ENCODE peak calls at places on chromosome 18, in four cellular contexts. Z is hippocampal formation; R is stimulated activated CD4-positive, alpha-beta T cell treated with anti-CD3 and anti-CD28 coated beads, Interleukin-2, amount 100 ng/mL, for 48 hours; O is astrocyte of the spinal cord. I is an unnamed sample.

GRCh38 chr18:24277516-24277915 is 120.1 kb downstream of the OSBPL1A start:
- DNase-seq in Z (no peak), R (no peak), O (no peak), I (no peak)

GRCh38 chr18:48790226-48790863 is 160.4 kb downstream of the SMAD7 start:
- DNase-seq in Z (no peak), R (no peak), O (peak), I (no peak)

GRCh38 chr18:32714571-32715148 is 58.2 kb downstream of the KLHL14 start:
- DNase-seq in Z (peak), R (peak), O (peak), I (peak)

GRCh38 chr18:13589316-13589715 is 137.0 kb downstream of the FAM210A start:
- DNase-seq in Z (no peak), R (no peak), O (no peak), I (no peak)

GRCh38 chr18:37438417-37439180 is 127.0 kb downstream of the CELF4 start:
- DNase-seq in Z (no peak), R (no peak), O (no peak), I (no peak)

GRCh38 chr18:48932462-48932818 is 18.3 kb downstream of the SMAD7 start:
- DNase-seq in Z (no peak), R (no peak), O (no peak), I (no peak)

GRCh38 chr18:35174093-35174731 is 66.6 kb upstream of the ZNF397 start:
- DNase-seq in Z (no peak), R (no peak), O (no peak), I (no peak)

GRCh38 chr18:74427442-74428112 is 29.5 kb downstream of the DIPK1C start:
- DNase-seq in Z (no peak), R (no peak), O (no peak), I (no peak)

GRCh38 chr18:59900222-59901128 is 679 bp downstream of the PMAIP1 start:
- DNase-seq in Z (no peak), R (peak), O (peak), I (peak)

GRCh38 chr18:48923746-48924580 is 26.8 kb downstream of the SMAD7 start:
- DNase-seq in Z (no peak), R (no peak), O (peak), I (no peak)

GRCh38 chr18:49597556-49597955 is 35.7 kb downstream of the LIPG start:
- DNase-seq in Z (no peak), R (no peak), O (no peak), I (no peak)

GRCh38 chr18:49658871-49659378 is 97.1 kb downstream of the LIPG start:
- DNase-seq in Z (no peak), R (no peak), O (no peak), I (no peak)

GRCh38 chr18:61957801-61958516 is 65.2 kb upstream of the RNF152 start:
- DNase-seq in Z (no peak), R (no peak), O (no peak), I (no peak)

GRCh38 chr18:47985837-47986236 is 55.4 kb upstream of the SMAD2 start:
- DNase-seq in Z (no peak), R (no peak), O (no peak), I (no peak)

GRCh38 chr18:43533371-43533770 is 256.1 kb upstream of the SYT4 start:
- DNase-seq in Z (no peak), R (no peak), O (no peak), I (no peak)

GRCh38 chr18:53698907-53699306 is 525.6 kb downstream of the MBD2 start:
- DNase-seq in Z (peak), R (no peak), O (peak), I (no peak)

GRCh38 chr18:23626451-23627279 is 36.0 kb downstream of the ANKRD29 start:
- DNase-seq in Z (no peak), R (no peak), O (peak), I (no peak)

GRCh38 chr18:8744656-8745055 is 39.3 kb downstream of the MTCL1 start:
- DNase-seq in Z (no peak), R (no peak), O (no peak), I (no peak)

GRCh38 chr18:59041819-59042476 is 97.7 kb upstream of the SEC11C start:
- DNase-seq in Z (peak), R (no peak), O (no peak), I (no peak)

GRCh38 chr18:80157708-80158343 is 48.8 kb downstream of the ADNP2 start:
- DNase-seq in Z (peak), R (peak), O (peak), I (peak)

GRCh38 chr18:24801011-24801410 is 340.6 kb downstream of the HRH4 start:
- DNase-seq in Z (no peak), R (no peak), O (no peak), I (no peak)

I was measured in stimulated activated naive B cell treated with anti-CD40 and anti-IgM and Interleukin-4, amounts not matched to agents 10 μg/mL and 1 μg/mL and 100 μg/mL, for 72 hours.